ENCODE peak calls at places on chromosomes 3 and 15, in nine cellular contexts. G is left cardiac atrium; Q is stimulated activated CD8-positive, alpha-beta memory T cell treated with anti-CD3 and anti-CD28 coated beads, Interleukin-15, amount 100 ng/mL, for 1 hour; K is GM20000; C is GM12865; O is stomach; W is GM04504; V is SW480; N is hepatocyte. J is an unnamed sample.

GRCh38 chr3:16476636-16477035 is 36.9 kb downstream of the RFTN1 start:
- DNase-seq in O (no peak), G (no peak), C (no peak), N (peak; percentile 51), V (no peak), Q (no peak), K (no peak), W (peak; percentile 59), J (peak; percentile 81)

GRCh38 chr15:57538822-57539221 is 52.9 kb upstream of the MYZAP start:
- DNase-seq in Q (no peak), K (no peak), W (no peak), G (no peak), V (no peak), O (no peak), C (no peak), N (no peak), J (no peak)

GRCh38 chr15:91627473-91628309 is 225.8 kb upstream of the SLCO3A1 start:
- DNase-seq in V (no peak), K (no peak), G (peak; percentile 54), Q (no peak), W (no peak), N (peak; percentile 8), O (no peak), C (no peak), J (no peak)

GRCh38 chr3:122305818-122306621 is 19.0 kb upstream of the CSTA start:
- DNase-seq in W (no peak), G (no peak), O (peak; percentile 56), C (peak; percentile 52), K (no peak), N (peak; percentile 56), V (no peak), Q (no peak), J (peak; percentile 4)

GRCh38 chr3:30199096-30199734 is 407.2 kb upstream of the TGFBR2 start:
- DNase-seq in Q (peak; percentile 58), O (peak; percentile 74), N (peak; percentile 86), C (peak; percentile 57), W (no peak), K (peak; percentile 30), V (peak; percentile 23), G (peak; percentile 77), J (peak; percentile 84)

GRCh38 chr15:101615986-101616848 is 36.0 kb downstream of the TM2D3 start:
- DNase-seq in N (peak; percentile 83), W (peak; percentile 54), O (peak; percentile 56), K (no peak), G (peak; percentile 76), V (peak; percentile 36), Q (no peak), C (no peak), J (no peak)

GRCh38 chr3:197513953-197514785 is 41.6 kb downstream of the BDH1 start:
- DNase-seq in G (no peak), C (no peak), N (no peak), W (no peak), O (no peak), K (no peak), Q (no peak), V (no peak), J (no peak)

GRCh38 chr3:118587037-118587741 is 447.5 kb downstream of the IGSF11 start:
- DNase-seq in W (no peak), K (no peak), O (no peak), G (no peak), N (no peak), V (no peak), Q (no peak), C (no peak), J (no peak)

GRCh38 chr15:81381725-81382124 is 7.7 kb upstream of the TMC3 start:
- DNase-seq in G (no peak), V (no peak), N (no peak), Q (no peak), W (no peak), C (no peak), O (no peak), K (no peak), J (no peak)

GRCh38 chr3:78003090-78003489 is 963.2 kb downstream of the ROBO2 start:
- DNase-seq in W (no peak), N (no peak), O (no peak), Q (no peak), C (no peak), V (no peak), G (no peak), K (no peak), J (no peak)

GRCh38 chr15:63340353-63340752 is 41.3 kb downstream of the CA12 start:
- DNase-seq in C (no peak), Q (no peak), N (no peak), W (no peak), V (no peak), O (no peak), G (no peak), K (no peak), J (no peak)

GRCh38 chr3:126061301-126062032 is 22.5 kb downstream of the SLC41A3 start:
- DNase-seq in G (no peak), C (no peak), W (no peak), K (no peak), N (no peak), V (no peak), O (no peak), Q (no peak), J (no peak)

GRCh38 chr3:62252614-62253147 is 120.7 kb downstream of the FEZF2 start:
- DNase-seq in N (no peak), Q (no peak), O (no peak), G (no peak), C (no peak), K (no peak), W (peak; percentile 3), V (peak; percentile 9), J (no peak)

GRCh38 chr15:62847900-62848489 is 194.6 kb upstream of the TPM1 start:
- DNase-seq in G (peak; percentile 80), O (peak; percentile 65), C (peak; percentile 40), N (peak; percentile 64), W (no peak), K (peak; percentile 45), Q (no peak), V (no peak), J (peak; percentile 89)

GRCh38 chr3:22353126-22353525 is 602.1 kb upstream of the ZNF385D start:
- DNase-seq in Q (no peak), K (no peak), G (no peak), N (no peak), V (no peak), W (no peak), C (no peak), O (no peak), J (no peak)

GRCh38 chr3:44036850-44037249 is 204.8 kb upstream of the TOPAZ1 start:
- DNase-seq in C (no peak), O (no peak), G (no peak), V (no peak), K (no peak), N (no peak), W (no peak), Q (no peak), J (no peak)

GRCh38 chr3:39361252-39361927 is 21.8 kb upstream of the SLC25A38 start:
- DNase-seq in W (no peak), N (no peak), C (peak; percentile 80), O (no peak), K (no peak), G (no peak), Q (no peak), V (no peak), J (no peak)

GRCh38 chr3:87426916-87427315 is 150.5 kb upstream of the POU1F1 start:
- DNase-seq in G (no peak), Q (no peak), V (peak; percentile 7), W (no peak), K (no peak), N (no peak), C (no peak), O (no peak), J (no peak)

GRCh38 chr15:92693922-92694331 is 38.4 kb upstream of the FAM174B start:
- DNase-seq in K (no peak), V (peak; percentile 42), C (peak; percentile 13), N (peak; percentile 43), W (no peak), G (no peak), Q (no peak), O (no peak), J (peak; percentile 80)

GRCh38 chr3:187641319-187641976 is 28.7 kb downstream of the SST start:
- DNase-seq in W (no peak), Q (no peak), V (no peak), C (no peak), N (no peak), G (no peak), O (no peak), K (no peak), J (no peak)

GRCh38 chr15:85289677-85290365 is 90.6 kb upstream of the AKAP13 start:
- DNase-seq in C (peak; percentile 35), Q (no peak), N (peak; percentile 24), G (peak; percentile 65), W (no peak), O (peak; percentile 81), K (peak; percentile 32), V (peak; percentile 81), J (peak; percentile 68)

J was measured in dermis blood vessel endothelial cell.